ENCODE peak calls at places on chromosomes 1 and 21, in seven cellular contexts. I, D, J, O, W, R and P are unnamed samples.

GRCh38 chr1:236518343-236518742 is 5.4 kb upstream of the LGALS8 start:
- DNase-seq in I (no peak), D (no peak), J (no peak), O (no peak), W (peak; percentile 7), R (no peak), P (no peak)

GRCh38 chr1:186819140-186819539 is 9.6 kb upstream of the PLA2G4A start:
- DNase-seq in I (no peak), D (no peak), J (peak; percentile 65), O (no peak), W (peak; percentile 85), R (no peak), P (no peak)

GRCh38 chr1:227318003-227318851 is at the start of gene CDC42BPA:
- DNase-seq in I (peak; percentile 87), D (peak; percentile 89), J (peak; percentile 93), O (peak; percentile 96), W (peak; percentile 90), R (peak; percentile 86), P (peak; percentile 94)

GRCh38 chr1:93137604-93138292 is 42.5 kb downstream of the TMED5 start:
- DNase-seq in I (no peak), D (no peak), J (no peak), O (no peak), W (no peak), R (no peak), P (no peak)

GRCh38 chr1:154220071-154220969 is at the start of gene UBAP2L:
- DNase-seq in I (peak; percentile 98), D (peak; percentile 99), J (peak; percentile 100), O (peak; percentile 99), W (peak; percentile 99), R (peak; percentile 98), P (peak; percentile 98)

GRCh38 chr1:81186271-81186670 is 614.5 kb upstream of the ADGRL2 start:
- DNase-seq in I (no peak), D (no peak), J (peak; percentile 14), O (no peak), W (peak; percentile 42), R (no peak), P (no peak)

GRCh38 chr1:5950201-5950895 is 41.9 kb downstream of the NPHP4 start:
- DNase-seq in I (no peak), D (no peak), J (no peak), O (no peak), W (no peak), R (no peak), P (no peak)

GRCh38 chr1:64775152-64775551 is 30.3 kb downstream of the RAVER2 start:
- DNase-seq in I (no peak), D (no peak), J (no peak), O (no peak), W (no peak), R (no peak), P (no peak)

GRCh38 chr1:213268221-213268620 is 217.2 kb downstream of the RPS6KC1 start:
- DNase-seq in I (no peak), D (no peak), J (peak; percentile 44), O (no peak), W (peak; percentile 87), R (no peak), P (no peak)

GRCh38 chr1:52907068-52907811 is 14.3 kb downstream of the ECHDC2 start:
- DNase-seq in I (no peak), D (no peak), J (no peak), O (no peak), W (no peak), R (no peak), P (no peak)

GRCh38 chr1:160400284-160400645 is at the start of gene VANGL2:
- DNase-seq in I (peak; percentile 84), D (peak; percentile 83), J (peak; percentile 35), O (peak; percentile 78), W (peak; percentile 71), R (no peak), P (peak; percentile 85)

GRCh38 chr1:166839600-166840308 is 479 bp downstream of the POGK start:
- DNase-seq in I (peak; percentile 58), D (peak; percentile 61), J (peak; percentile 68), O (peak; percentile 59), W (peak; percentile 19), R (peak; percentile 64), P (peak; percentile 32)

GRCh38 chr1:76048194-76048593 is 26.4 kb upstream of the ST6GALNAC3 start:
- DNase-seq in I (no peak), D (no peak), J (no peak), O (no peak), W (no peak), R (no peak), P (no peak)

GRCh38 chr21:32246571-32246970 is 32.3 kb downstream of the MIS18A start:
- DNase-seq in I (no peak), D (no peak), J (no peak), O (no peak), W (no peak), R (no peak), P (no peak)

GRCh38 chr1:54051936-54052469 is 1.0 kb downstream of the TMEM59 start:
- DNase-seq in I (no peak), D (no peak), J (peak; percentile 88), O (no peak), W (peak; percentile 13), R (no peak), P (no peak)

GRCh38 chr1:8465692-8466091 is 147.8 kb downstream of the SLC45A1 start:
- DNase-seq in I (no peak), D (no peak), J (peak; percentile 33), O (no peak), W (no peak), R (no peak), P (no peak)

GRCh38 chr1:99613716-99614115 is 32.2 kb upstream of the PALMD start:
- DNase-seq in I (no peak), D (no peak), J (peak; percentile 17), O (no peak), W (peak; percentile 57), R (no peak), P (no peak)

GRCh38 chr1:29679316-29679715 is 443.0 kb downstream of the PTPRU start:
- DNase-seq in I (no peak), D (no peak), J (no peak), O (no peak), W (no peak), R (peak; percentile 13), P (no peak)

GRCh38 chr1:59414406-59415133 is 117.7 kb downstream of the FGGY start:
- DNase-seq in I (no peak), D (no peak), J (peak; percentile 45), O (no peak), W (peak; percentile 86), R (no peak), P (peak; percentile 90)

DNA sequence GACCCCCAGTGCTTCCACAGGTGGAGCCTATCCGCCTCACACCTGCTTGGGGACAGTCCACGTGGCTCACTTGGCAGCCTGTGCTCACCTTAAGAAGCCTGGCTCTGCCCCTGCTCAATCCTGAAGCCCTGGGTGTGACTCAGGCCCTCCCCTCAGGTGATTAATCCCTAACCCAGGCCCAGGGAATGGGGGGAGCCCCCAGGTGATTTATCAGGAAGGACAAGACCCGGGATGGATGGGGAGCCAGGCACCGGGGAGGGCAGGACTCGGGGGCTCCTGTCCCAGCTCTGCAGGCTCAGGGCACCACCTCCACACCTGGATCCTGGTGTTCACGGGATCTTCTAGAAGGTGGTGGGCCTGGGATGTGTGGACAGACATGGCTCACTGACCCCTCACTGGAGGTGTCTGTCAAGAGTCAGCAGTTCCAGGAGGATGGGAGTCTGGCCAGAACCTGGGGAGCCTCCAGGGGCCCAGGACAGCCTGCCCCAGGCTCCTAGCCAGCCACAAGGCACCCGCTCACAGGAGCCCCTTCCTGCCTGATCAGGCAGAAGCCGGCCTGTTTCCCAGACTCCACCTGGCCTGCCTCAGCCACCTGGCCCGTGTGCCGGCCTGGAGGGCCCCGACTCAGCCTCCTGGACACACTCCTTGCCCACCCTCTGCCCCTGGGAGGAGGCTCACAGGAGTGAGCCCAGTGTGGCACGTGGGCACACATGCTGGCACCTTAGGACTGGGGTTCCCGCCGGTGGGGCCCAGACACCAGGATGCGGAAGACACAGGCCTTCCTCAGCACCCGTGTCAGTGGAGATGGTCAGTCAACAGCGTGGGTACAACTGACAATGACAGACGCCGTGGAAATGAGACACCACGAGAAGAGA is 38.6 kb upstream of the COL6A1 start:
- DNase-seq in I (no peak), D (no peak), J (no peak), O (no peak), W (no peak), R (no peak), P (no peak)
- H3K4me3 ChIP-seq in I (no peak overlapping the region), D (no peak overlapping the region), J (no peak overlapping the region), O (no peak overlapping the region), W (no peak overlapping the region), R (no peak overlapping the region), P (no peak overlapping the region)

DNA sequence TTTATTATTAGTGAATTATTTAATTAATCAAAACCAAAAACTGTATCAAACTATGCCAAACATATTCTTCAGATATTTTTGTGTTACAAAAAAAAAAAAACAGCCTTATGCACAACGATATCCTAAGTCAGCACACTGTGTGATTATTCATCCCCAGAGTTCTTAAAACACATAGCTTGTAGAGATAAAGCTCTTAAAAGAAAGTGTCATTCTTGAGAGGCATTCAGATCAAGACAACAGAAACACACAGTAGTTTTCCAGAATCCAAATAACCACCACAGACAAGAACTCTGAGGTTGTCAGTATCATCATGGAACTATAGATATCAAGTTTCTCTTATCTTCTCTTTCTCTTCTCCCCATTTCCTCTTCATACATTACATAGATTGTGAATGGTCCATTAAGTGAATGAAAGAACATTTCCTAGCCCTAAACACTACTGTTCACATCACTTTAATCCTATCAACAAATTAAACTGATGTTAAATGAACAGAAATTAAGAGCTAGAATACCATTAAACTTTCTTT is 13.5 kb downstream of the ZZZ3 start:
- DNase-seq in I (no peak), D (no peak), J (no peak), O (peak; percentile 70), W (no peak), R (no peak), P (no peak)
- H3K27ac ChIP-seq in I (no peak overlapping the region), D (no peak overlapping the region), J (no peak overlapping the region), O (no peak overlapping the region), W (no peak overlapping the region), R (no peak overlapping the region), P (no peak overlapping the region)

DNA sequence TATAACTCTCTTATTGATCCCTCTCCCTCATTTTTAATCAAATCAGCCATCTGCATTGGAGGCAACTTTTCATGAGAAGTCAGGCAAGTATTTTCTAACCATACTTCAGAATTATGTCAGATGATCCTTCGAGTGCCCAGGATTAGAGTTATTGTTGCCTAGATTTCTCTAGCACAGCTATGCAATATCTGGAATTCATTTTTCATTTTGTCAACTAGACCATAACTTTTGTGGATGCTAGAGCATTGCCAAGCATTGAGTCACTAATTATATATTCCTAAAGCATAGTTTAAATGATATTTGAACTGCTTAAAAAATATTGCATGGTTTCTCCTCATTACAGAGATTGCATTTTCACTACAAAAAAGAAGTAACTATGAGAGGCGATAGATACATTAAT is 21.2 kb downstream of the HFM1 start:
- DNase-seq in I (no peak), D (no peak), J (peak; percentile 23), O (no peak), W (peak; percentile 47), R (no peak), P (no peak)
- H3K36me3 ChIP-seq in I (no peaks in the 10 kb centered on the region), D (no peaks in the 10 kb centered on the region), J (no peaks in the 10 kb centered on the region), O (no peaks in the 10 kb centered on the region), W (no peaks in the 10 kb centered on the region), R (no peaks in the 10 kb centered on the region), P (no peaks in the 10 kb centered on the region)

DNA sequence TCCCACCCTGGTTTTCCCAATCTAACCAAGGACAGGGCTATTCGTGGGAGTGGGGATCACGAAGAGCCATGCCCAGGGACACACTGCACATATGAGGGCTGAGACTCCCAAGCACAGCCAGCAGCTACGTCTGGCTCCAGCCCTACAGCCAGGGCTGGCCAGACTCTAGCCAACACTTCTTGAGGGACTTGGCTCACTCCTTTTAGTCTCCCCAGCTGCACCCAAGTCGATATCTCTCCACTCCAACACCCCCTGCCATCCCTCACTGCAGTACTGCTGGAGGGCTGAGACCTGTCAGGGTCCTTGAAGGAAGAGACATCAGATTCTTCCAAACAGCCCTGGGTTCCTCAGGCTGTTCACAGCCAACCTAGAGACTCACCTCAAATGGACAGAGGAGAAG is 62.6 kb downstream of the CD46 start:
- DNase-seq in I (no peak), D (no peak), J (no peak), O (no peak), W (no peak), R (no peak), P (no peak)
- H3K4me3 ChIP-seq in I (no peak overlapping the region), D (peak overlapping the region; percentile 54), J (no peak overlapping the region), O (no peak overlapping the region), W (no peak overlapping the region), R (no peak overlapping the region), P (no peak overlapping the region)